ENCODE peak calls at places on chromosomes 2 and 18, in five cellular contexts. G, J, N, D and Y are unnamed samples.

GRCh38 chr2:1793868-1794445 is 49.6 kb upstream of the PXDN start:
- DNase-seq in J (no peak), G (no peak), N (no peak), D (no peak), Y (no peak)

GRCh38 chr18:29004921-29005320 is 828.0 kb upstream of the CDH2 start:
- DNase-seq in N (no peak), J (no peak), G (no peak), D (no peak), Y (no peak)

GRCh38 chr2:25303517-25304338 is 38.0 kb downstream of the DNMT3A start:
- DNase-seq in N (no peak), G (no peak), J (no peak), D (no peak), Y (no peak)

GRCh38 chr2:25692143-25692542 is 18.8 kb upstream of the DTNB start:
- DNase-seq in D (no peak), G (no peak), N (no peak), J (no peak), Y (no peak)

GRCh38 chr2:69514406-69514805 is 77.2 kb upstream of the NFU1 start:
- DNase-seq in J (no peak), N (no peak), D (peak; percentile 67), G (no peak), Y (no peak)

GRCh38 chr2:213172641-213173040 is 21.2 kb upstream of the IKZF2 start:
- DNase-seq in J (no peak), N (no peak), G (no peak), D (no peak), Y (no peak)

GRCh38 chr18:34978533-34978893 is 62.7 kb upstream of the MAPRE2 start:
- DNase-seq in G (no peak), D (no peak), J (no peak), N (no peak), Y (no peak)

GRCh38 chr18:59748628-59749360 is 51.6 kb upstream of the CCBE1 start:
- DNase-seq in N (no peak), D (no peak), J (no peak), G (no peak), Y (no peak)

GRCh38 chr2:216649573-216649972 is 16.4 kb downstream of the IGFBP2 start:
- DNase-seq in J (no peak), D (no peak), G (no peak), N (no peak), Y (no peak)

GRCh38 chr18:49139726-49140125 is 189.0 kb upstream of the SMAD7 start:
- DNase-seq in D (no peak), G (no peak), N (no peak), J (no peak), Y (no peak)